ENCODE peak calls at places on chromosomes 2 and 18, in eight cellular contexts. One of them, this sample, is unnamed.

GRCh38 chr18:62610509-62611394 is 87.9 kb downstream of the ZCCHC2 start:
- DNase-seq in GM23248: no peak
- DNase-seq in PC-3: no peak
- DNase-seq in OCI-LY7: no peak
- DNase-seq in MM.1S: no peak
- DNase-seq in hepatocyte: no peak
- DNase-seq in GM23338: peak; percentile 57
- DNase-seq in HCT116: no peak
- DNase-seq in this sample: peak; percentile 80

GRCh38 chr2:160062283-160063005 is at the start of gene PLA2R1:
- DNase-seq in GM23248: peak; percentile 64
- DNase-seq in PC-3: peak; percentile 60
- DNase-seq in OCI-LY7: no peak
- DNase-seq in MM.1S: no peak
- DNase-seq in hepatocyte: peak; percentile 67
- DNase-seq in GM23338: peak; percentile 76
- DNase-seq in HCT116: no peak
- DNase-seq in this sample: peak; percentile 78

GRCh38 chr2:46032996-46033395 is 264.2 kb upstream of the EPAS1 start:
- DNase-seq in GM23248: no peak
- DNase-seq in PC-3: peak; percentile 75
- DNase-seq in OCI-LY7: no peak
- DNase-seq in MM.1S: no peak
- DNase-seq in hepatocyte: no peak
- DNase-seq in GM23338: no peak
- DNase-seq in HCT116: no peak
- DNase-seq in this sample: no peak

GRCh38 chr18:72898870-72899840 is 31.4 kb upstream of the NETO1 start:
- DNase-seq in GM23248: no peak
- DNase-seq in PC-3: no peak
- DNase-seq in OCI-LY7: no peak
- DNase-seq in MM.1S: no peak
- DNase-seq in hepatocyte: no peak
- DNase-seq in GM23338: no peak
- DNase-seq in HCT116: no peak
- DNase-seq in this sample: no peak

GRCh38 chr18:45589559-45590041 is 25.7 kb upstream of the SLC14A2 start:
- DNase-seq in GM23248: peak; percentile 87
- DNase-seq in PC-3: peak; percentile 82
- DNase-seq in OCI-LY7: no peak
- DNase-seq in MM.1S: no peak
- DNase-seq in hepatocyte: no peak
- DNase-seq in GM23338: peak; percentile 56
- DNase-seq in HCT116: no peak
- DNase-seq in this sample: peak; percentile 24

GRCh38 chr2:47309472-47309951 is 93.4 kb upstream of the MSH2 start:
- DNase-seq in GM23248: no peak
- DNase-seq in PC-3: no peak
- DNase-seq in OCI-LY7: no peak
- DNase-seq in MM.1S: peak; percentile 49
- DNase-seq in hepatocyte: no peak
- DNase-seq in GM23338: no peak
- DNase-seq in HCT116: no peak
- DNase-seq in this sample: peak; percentile 22

GRCh38 chr2:106566050-106566449 is 78.9 kb downstream of the CD8B2 start:
- DNase-seq in GM23248: peak; percentile 68
- DNase-seq in PC-3: peak; percentile 7
- DNase-seq in OCI-LY7: no peak
- DNase-seq in MM.1S: peak; percentile 59
- DNase-seq in hepatocyte: peak; percentile 69
- DNase-seq in GM23338: no peak
- DNase-seq in HCT116: no peak
- DNase-seq in this sample: no peak

GRCh38 chr18:22141211-22141610 is 28.2 kb upstream of the GATA6 start:
- DNase-seq in GM23248: peak; percentile 13
- DNase-seq in PC-3: no peak
- DNase-seq in OCI-LY7: no peak
- DNase-seq in MM.1S: no peak
- DNase-seq in hepatocyte: no peak
- DNase-seq in GM23338: no peak
- DNase-seq in HCT116: no peak
- DNase-seq in this sample: no peak

GRCh38 chr18:50107468-50107867 is 87.5 kb downstream of the MYO5B start:
- DNase-seq in GM23248: no peak
- DNase-seq in PC-3: no peak
- DNase-seq in OCI-LY7: no peak
- DNase-seq in MM.1S: no peak
- DNase-seq in hepatocyte: no peak
- DNase-seq in GM23338: no peak
- DNase-seq in HCT116: no peak
- DNase-seq in this sample: no peak

GRCh38 chr2:117956036-117956791 is 57.7 kb downstream of the CCDC93 start:
- DNase-seq in GM23248: no peak
- DNase-seq in PC-3: no peak
- DNase-seq in OCI-LY7: no peak
- DNase-seq in MM.1S: no peak
- DNase-seq in hepatocyte: no peak
- DNase-seq in GM23338: peak; percentile 24
- DNase-seq in HCT116: no peak
- DNase-seq in this sample: no peak

GRCh38 chr18:34339155-34339554 is 114.4 kb upstream of the NOL4 start:
- DNase-seq in GM23248: no peak
- DNase-seq in PC-3: no peak
- DNase-seq in OCI-LY7: no peak
- DNase-seq in MM.1S: no peak
- DNase-seq in hepatocyte: no peak
- DNase-seq in GM23338: no peak
- DNase-seq in HCT116: no peak
- DNase-seq in this sample: no peak

GRCh38 chr2:159516241-159516758 is 100.0 kb downstream of the BAZ2B start:
- DNase-seq in GM23248: peak; percentile 58
- DNase-seq in PC-3: peak; percentile 69
- DNase-seq in OCI-LY7: peak; percentile 52
- DNase-seq in MM.1S: peak; percentile 88
- DNase-seq in hepatocyte: peak; percentile 69
- DNase-seq in GM23338: peak; percentile 53
- DNase-seq in HCT116: peak; percentile 78
- DNase-seq in this sample: peak; percentile 11

GRCh38 chr2:46315103-46315890 is 18.1 kb downstream of the EPAS1 start:
- DNase-seq in GM23248: peak; percentile 100
- DNase-seq in PC-3: peak; percentile 97
- DNase-seq in OCI-LY7: no peak
- DNase-seq in MM.1S: no peak
- DNase-seq in hepatocyte: peak; percentile 84
- DNase-seq in GM23338: no peak
- DNase-seq in HCT116: peak; percentile 52
- DNase-seq in this sample: no peak

GRCh38 chr18:32980896-32981295 is 208.1 kb upstream of the KLHL14 start:
- DNase-seq in GM23248: no peak
- DNase-seq in PC-3: no peak
- DNase-seq in OCI-LY7: no peak
- DNase-seq in MM.1S: no peak
- DNase-seq in hepatocyte: no peak
- DNase-seq in GM23338: no peak
- DNase-seq in HCT116: no peak
- DNase-seq in this sample: no peak

GRCh38 chr2:110114007-110114591 is 1.5 kb downstream of the MALL start:
- DNase-seq in GM23248: peak; percentile 41
- DNase-seq in PC-3: peak; percentile 95
- DNase-seq in OCI-LY7: no peak
- DNase-seq in MM.1S: no peak
- DNase-seq in hepatocyte: peak; percentile 35
- DNase-seq in GM23338: peak; percentile 4
- DNase-seq in HCT116: peak; percentile 59
- DNase-seq in this sample: no peak
- TF ChIP-seq EZH2phosphoT487 in GM23248: no peak
- TF ChIP-seq EZH2phosphoT487 in PC-3: no peak
- TF ChIP-seq EZH2phosphoT487 in OCI-LY7: no peak
- TF ChIP-seq EZH2phosphoT487 in MM.1S: no peak
- TF ChIP-seq EZH2phosphoT487 in hepatocyte: no peak
- TF ChIP-seq EZH2phosphoT487 in GM23338: no peak
- TF ChIP-seq EZH2phosphoT487 in HCT116: no peak
- TF ChIP-seq EZH2phosphoT487 in this sample: no peak

GRCh38 chr2:238847841-238848565 is at the start of gene TWIST2:
- DNase-seq in GM23248: peak; percentile 99
- DNase-seq in PC-3: peak; percentile 28
- DNase-seq in OCI-LY7: no peak
- DNase-seq in MM.1S: no peak
- DNase-seq in hepatocyte: peak; percentile 78
- DNase-seq in GM23338: peak; percentile 83
- DNase-seq in HCT116: no peak
- DNase-seq in this sample: peak; percentile 78

GRCh38 chr2:238850096-238850495 is 2.2 kb downstream of the TWIST2 start:
- DNase-seq in GM23248: peak; percentile 44
- DNase-seq in PC-3: no peak
- DNase-seq in OCI-LY7: no peak
- DNase-seq in MM.1S: no peak
- DNase-seq in hepatocyte: no peak
- DNase-seq in GM23338: no peak
- DNase-seq in HCT116: no peak
- DNase-seq in this sample: no peak

GRCh38 chr2:238848566-238848940 is 668 bp downstream of the TWIST2 start:
- DNase-seq in GM23248: no peak
- DNase-seq in PC-3: no peak
- DNase-seq in OCI-LY7: no peak
- DNase-seq in MM.1S: no peak
- DNase-seq in hepatocyte: no peak
- DNase-seq in GM23338: peak; percentile 15
- DNase-seq in HCT116: no peak
- DNase-seq in this sample: no peak

GRCh38 chr2:238847432-238847801 is 468 bp upstream of the TWIST2 start:
- DNase-seq in GM23248: no peak
- DNase-seq in PC-3: no peak
- DNase-seq in OCI-LY7: no peak
- DNase-seq in MM.1S: no peak
- DNase-seq in hepatocyte: no peak
- DNase-seq in GM23338: peak; percentile 54
- DNase-seq in HCT116: no peak
- DNase-seq in this sample: no peak

DNA sequence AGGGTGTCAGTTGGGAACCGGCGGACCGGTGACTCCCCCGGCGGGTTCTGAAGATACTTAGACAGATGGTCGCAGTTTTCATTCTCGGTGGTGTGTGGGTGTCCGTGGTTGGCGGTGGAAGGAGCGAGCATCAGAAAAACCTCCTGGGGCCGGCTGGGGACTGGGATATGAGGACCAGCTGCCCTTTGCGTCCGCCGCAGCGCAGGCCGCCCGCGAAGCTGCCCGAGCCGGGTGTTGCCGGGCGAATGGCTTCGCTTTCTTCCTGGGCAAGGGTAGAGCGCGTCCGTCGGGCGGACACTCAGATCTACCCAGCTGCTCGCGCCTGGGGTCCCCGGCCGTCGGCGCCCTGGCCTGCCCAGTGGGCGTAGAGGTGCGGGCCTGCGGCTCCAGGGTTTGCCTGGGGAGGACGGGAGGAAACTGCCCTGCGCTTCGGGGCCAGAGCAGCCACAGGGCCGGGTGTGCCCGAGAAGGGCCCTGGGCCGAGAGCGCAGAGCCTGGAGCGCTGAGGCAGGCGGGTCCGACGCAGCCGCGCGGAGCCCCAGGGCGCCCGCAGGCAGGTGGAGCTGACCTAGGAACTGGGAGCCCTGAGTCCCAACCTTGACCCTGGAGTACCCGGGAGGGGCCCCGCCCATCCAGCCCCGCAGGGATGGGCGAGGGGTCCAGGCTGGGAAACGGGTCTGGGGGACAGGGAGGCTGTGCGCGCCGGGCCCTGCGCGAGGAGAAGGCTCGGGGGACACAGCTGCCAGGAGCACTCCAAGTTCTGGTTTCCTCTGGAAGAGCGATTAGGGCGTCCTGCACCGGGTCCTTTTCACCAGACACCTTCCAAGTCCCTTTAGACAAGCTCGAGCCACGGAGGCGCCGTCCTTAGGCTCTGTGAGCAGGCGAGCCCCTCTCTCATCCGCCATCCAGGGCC is 1.3 kb downstream of the TWIST2 start:
- DNase-seq in GM23248: peak; percentile 57
- DNase-seq in PC-3: no peak
- DNase-seq in OCI-LY7: no peak
- DNase-seq in MM.1S: no peak
- DNase-seq in hepatocyte: no peak
- DNase-seq in GM23338: peak; percentile 65
- DNase-seq in HCT116: no peak
- DNase-seq in this sample: peak; percentile 55
- H2AFZ ChIP-seq in GM23248: no peak overlapping the region
- H2AFZ ChIP-seq in PC-3: no peak overlapping the region
- H2AFZ ChIP-seq in OCI-LY7: no peak overlapping the region
- H2AFZ ChIP-seq in MM.1S: no peak overlapping the region
- H2AFZ ChIP-seq in hepatocyte: no peak overlapping the region
- H2AFZ ChIP-seq in GM23338: peak overlapping the region; percentile 96
- H2AFZ ChIP-seq in HCT116: no peak overlapping the region
- H2AFZ ChIP-seq in this sample: peak overlapping the region; percentile 99

DNA sequence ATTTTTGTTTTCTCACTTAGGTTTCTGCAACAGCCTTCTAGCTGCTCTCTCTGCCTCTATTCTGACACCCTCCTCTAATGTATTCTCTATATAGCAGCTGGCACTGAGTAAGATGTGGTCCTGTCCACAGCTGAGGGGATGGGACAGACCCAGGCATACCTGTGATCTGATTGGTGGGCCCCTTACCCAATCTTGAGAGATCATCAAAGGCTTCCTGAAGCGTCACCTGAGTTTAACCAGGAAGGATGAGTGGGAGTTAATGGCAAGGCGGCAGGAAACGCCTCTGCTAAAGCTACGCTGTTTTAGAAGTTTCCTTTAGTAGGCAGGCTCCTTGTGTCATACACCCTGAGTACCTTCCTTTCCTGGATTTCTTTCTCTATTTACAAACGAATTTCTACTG is 5.7 kb upstream of the TET3 start:
- DNase-seq in GM23248: no peak
- DNase-seq in PC-3: no peak
- DNase-seq in OCI-LY7: no peak
- DNase-seq in MM.1S: no peak
- DNase-seq in hepatocyte: no peak
- DNase-seq in GM23338: peak; percentile 81
- DNase-seq in HCT116: no peak
- DNase-seq in this sample: no peak
- TF ChIP-seq EZH2phosphoT487 in GM23248: no peak
- TF ChIP-seq EZH2phosphoT487 in PC-3: no peak
- TF ChIP-seq EZH2phosphoT487 in OCI-LY7: no peak
- TF ChIP-seq EZH2phosphoT487 in MM.1S: no peak
- TF ChIP-seq EZH2phosphoT487 in hepatocyte: no peak
- TF ChIP-seq EZH2phosphoT487 in GM23338: no peak
- TF ChIP-seq EZH2phosphoT487 in HCT116: no peak
- TF ChIP-seq EZH2phosphoT487 in this sample: no peak

DNA sequence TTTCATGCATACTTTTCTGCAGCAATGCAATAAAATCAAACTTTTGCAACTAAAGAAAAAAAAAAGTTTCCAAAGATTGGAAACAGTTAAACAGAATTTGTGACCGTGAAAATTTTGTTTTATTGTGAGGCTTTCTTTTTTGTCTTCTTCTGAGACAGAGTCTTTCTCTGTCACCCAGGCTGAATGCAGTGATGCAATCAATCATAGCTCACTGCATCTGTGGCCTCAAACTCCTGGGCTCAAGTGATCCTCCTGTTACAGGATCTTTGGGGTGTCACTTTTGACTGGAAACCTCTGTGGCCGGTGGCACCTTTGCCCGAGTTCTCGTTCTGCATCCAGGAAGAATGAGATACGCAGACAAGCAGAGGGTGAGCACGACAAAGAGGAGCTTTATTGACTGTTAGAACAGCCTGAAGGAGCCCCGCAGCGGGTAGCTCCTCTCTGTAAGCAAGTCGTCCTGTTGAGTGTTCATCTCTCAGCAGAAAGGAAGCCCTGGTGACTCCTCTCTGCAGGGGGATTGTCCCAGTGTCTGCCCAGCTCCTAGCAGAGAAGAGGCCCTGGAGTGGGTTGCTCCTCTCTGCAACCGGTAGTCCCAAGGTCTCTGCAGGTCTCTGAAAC is 16.9 kb upstream of the ILKAP start:
- DNase-seq in GM23248: no peak
- DNase-seq in PC-3: no peak
- DNase-seq in OCI-LY7: no peak
- DNase-seq in MM.1S: no peak
- DNase-seq in hepatocyte: no peak
- DNase-seq in GM23338: no peak
- DNase-seq in HCT116: no peak
- DNase-seq in this sample: no peak
- H2AFZ ChIP-seq in GM23248: peak overlapping the region; percentile 53
- H2AFZ ChIP-seq in PC-3: no peak overlapping the region
- H2AFZ ChIP-seq in OCI-LY7: no peak overlapping the region
- H2AFZ ChIP-seq in MM.1S: no peak overlapping the region
- H2AFZ ChIP-seq in hepatocyte: no peak overlapping the region
- H2AFZ ChIP-seq in GM23338: no peak overlapping the region
- H2AFZ ChIP-seq in HCT116: no peak overlapping the region
- H2AFZ ChIP-seq in this sample: no peak overlapping the region